ENCODE peak calls at places on chromosomes 5 and 9, in five cellular contexts. I, N, M, V and E are unnamed samples.

GRCh38 chr9:89422151-89422918 is 75.6 kb downstream of the SEMA4D start:
- DNase-seq in N (no peak), V (peak), M (peak), I (no peak), E (no peak)

GRCh38 chr5:172733179-172733973 is 37.6 kb downstream of the DUSP1 start:
- DNase-seq in M (peak), N (no peak), I (peak), V (peak), E (no peak)

GRCh38 chr5:1795506-1795905 is 4.1 kb downstream of the MRPL36 start:
- DNase-seq in M (no peak), N (no peak), V (no peak), I (no peak), E (no peak)

GRCh38 chr9:127021664-127022337 is 100.6 kb downstream of the ANGPTL2 start:
- DNase-seq in V (peak), M (no peak), N (no peak), I (peak), E (no peak)

GRCh38 chr9:121958530-121958929 is 134.6 kb downstream of the TTLL11 start:
- DNase-seq in M (peak), I (no peak), V (peak), N (no peak), E (no peak)

GRCh38 chr9:113155911-113156559 is 5.2 kb downstream of the SLC31A2 start:
- DNase-seq in N (no peak), I (no peak), M (no peak), V (no peak), E (no peak)

GRCh38 chr5:142063878-142064331 is 44.7 kb upstream of the NDFIP1 start:
- DNase-seq in N (no peak), I (no peak), V (peak), M (no peak), E (no peak)

GRCh38 chr5:146706321-146706972 is 172.1 kb downstream of the PPP2R2B start:
- DNase-seq in I (no peak), N (no peak), M (no peak), V (no peak), E (peak)

GRCh38 chr5:144710620-144711019 is 539.9 kb downstream of the KCTD16 start:
- DNase-seq in M (no peak), N (no peak), V (no peak), I (no peak), E (no peak)

GRCh38 chr5:28809811-28810750 is 1771.7 kb upstream of the CDH9 start:
- DNase-seq in N (no peak), I (no peak), M (no peak), V (no peak), E (no peak)

GRCh38 chr9:117224676-117225075 is 190.2 kb downstream of the ASTN2 start:
- DNase-seq in V (no peak), I (no peak), M (no peak), N (no peak), E (no peak)

GRCh38 chr5:124774002-124774318 is 27.5 kb upstream of the ZNF608 start:
- DNase-seq in I (no peak), N (no peak), V (no peak), M (no peak), E (no peak)

GRCh38 chr9:127846451-127847154 is 7.9 kb downstream of the ENG start:
- DNase-seq in I (no peak), V (no peak), N (no peak), M (no peak), E (no peak)

GRCh38 chr5:171848006-171848405 is 62.4 kb downstream of the SMIM23 start:
- DNase-seq in N (no peak), I (no peak), M (no peak), V (no peak), E (no peak)

GRCh38 chr5:142798099-142798768 is 28.1 kb downstream of the ARHGAP26 start:
- DNase-seq in N (no peak), I (no peak), M (no peak), V (no peak), E (no peak)

GRCh38 chr5:113181853-113182490 is 205.4 kb downstream of the DCP2 start:
- DNase-seq in N (no peak), V (no peak), I (no peak), M (no peak), E (no peak)

GRCh38 chr5:171494452-171495121 is 75.1 kb downstream of the FGF18 start:
- DNase-seq in I (peak), V (peak), N (no peak), M (peak), E (no peak)

GRCh38 chr5:4941957-4942830 is 197.9 kb upstream of the ADAMTS16 start:
- DNase-seq in M (no peak), V (no peak), I (no peak), N (no peak), E (peak)

GRCh38 chr5:74199436-74200210 is 440.9 kb downstream of the ENC1 start:
- DNase-seq in V (peak), N (no peak), M (peak), I (no peak), E (no peak)

GRCh38 chr9:127426756-127427155 is 2.6 kb downstream of the ZNF79 start:
- DNase-seq in I (no peak), N (no peak), M (peak), V (no peak), E (no peak)

GRCh38 chr5:131846536-131846935 is 49.7 kb upstream of the FNIP1 start:
- DNase-seq in V (no peak), M (peak), I (no peak), N (no peak), E (no peak)

GRCh38 chr5:76836181-76836580 is 13.6 kb upstream of the S100Z start:
- DNase-seq in V (peak), I (no peak), M (no peak), N (no peak), E (no peak)

GRCh38 chr5:475704-476101 is 32.7 kb downstream of the EXOC3 start:
- DNase-seq in M (no peak), I (no peak), V (no peak), N (no peak), E (no peak)

GRCh38 chr5:18881615-18882014 is 1106.4 kb downstream of the CDH18 start:
- DNase-seq in M (peak), V (no peak), N (no peak), I (no peak), E (no peak)

GRCh38 chr5:43202380-43202779 is 10.4 kb downstream of the NIM1K start:
- DNase-seq in N (no peak), V (no peak), I (no peak), M (no peak), E (no peak)

GRCh38 chr9:127817881-127818434 is 15.3 kb downstream of the FPGS start:
- DNase-seq in N (no peak), I (no peak), V (no peak), M (no peak), E (no peak)

GRCh38 chr5:96247097-96247675 is 185.9 kb downstream of the PCSK1 start:
- DNase-seq in M (peak), N (no peak), I (no peak), V (peak), E (no peak)

GRCh38 chr9:4220361-4220760 is 79.5 kb downstream of the GLIS3 start:
- DNase-seq in N (no peak), V (no peak), M (peak), I (no peak), E (no peak)

GRCh38 chr5:119379096-119379495 is 23.3 kb downstream of the TNFAIP8 start:
- DNase-seq in N (no peak), V (no peak), M (no peak), I (no peak), E (no peak)

GRCh38 chr5:177133845-177134652 is 476 bp downstream of the NSD1 start:
- DNase-seq in M (peak), V (peak), N (peak), I (no peak), E (peak)